ENCODE peak calls at places on chromosomes 7 and 10, in six cellular contexts. One of them, this sample, is unnamed.

GRCh38 chr7:142954680-142955268 is 7.4 kb downstream of the KEL start:
- DNase-seq in body of pancreas: no peak
- DNase-seq in cardiac fibroblast: no peak
- DNase-seq in heart right ventricle: no peak
- DNase-seq in IMR-90: no peak
- DNase-seq in left ventricle myocardium inferior: no peak
- DNase-seq in this sample: no peak

GRCh38 chr7:157601530-157601929 is 264.7 kb downstream of the DNAJB6 start:
- DNase-seq in body of pancreas: no peak
- DNase-seq in cardiac fibroblast: no peak
- DNase-seq in heart right ventricle: no peak
- DNase-seq in IMR-90: no peak
- DNase-seq in left ventricle myocardium inferior: no peak
- DNase-seq in this sample: no peak

GRCh38 chr7:80721880-80722595 is 83.6 kb downstream of the CD36 start:
- DNase-seq in body of pancreas: peak; percentile 24
- DNase-seq in cardiac fibroblast: peak; percentile 86
- DNase-seq in heart right ventricle: no peak
- DNase-seq in IMR-90: peak; percentile 92
- DNase-seq in left ventricle myocardium inferior: no peak
- DNase-seq in this sample: no peak

GRCh38 chr7:93161181-93161762 is 13.1 kb upstream of the SAMD9L start:
- DNase-seq in body of pancreas: no peak
- DNase-seq in cardiac fibroblast: no peak
- DNase-seq in heart right ventricle: no peak
- DNase-seq in IMR-90: no peak
- DNase-seq in left ventricle myocardium inferior: no peak
- DNase-seq in this sample: no peak

GRCh38 chr10:42864575-42864974 is 82.0 kb downstream of the BMS1 start:
- DNase-seq in body of pancreas: peak; percentile 18
- DNase-seq in cardiac fibroblast: peak; percentile 17
- DNase-seq in heart right ventricle: no peak
- DNase-seq in IMR-90: peak; percentile 9
- DNase-seq in left ventricle myocardium inferior: no peak
- DNase-seq in this sample: no peak

GRCh38 chr7:108452707-108453106 is 3.5 kb downstream of the NRCAM start:
- DNase-seq in body of pancreas: no peak
- DNase-seq in cardiac fibroblast: peak; percentile 64
- DNase-seq in heart right ventricle: no peak
- DNase-seq in IMR-90: peak; percentile 40
- DNase-seq in left ventricle myocardium inferior: no peak
- DNase-seq in this sample: no peak

GRCh38 chr10:15099886-15100285 is 2.7 kb downstream of the RPP38 start:
- DNase-seq in body of pancreas: no peak
- DNase-seq in cardiac fibroblast: no peak
- DNase-seq in heart right ventricle: no peak
- DNase-seq in IMR-90: no peak
- DNase-seq in left ventricle myocardium inferior: no peak
- DNase-seq in this sample: no peak

GRCh38 chr10:6068006-6068405 is 5.8 kb upstream of the IL2RA start:
- DNase-seq in body of pancreas: no peak
- DNase-seq in cardiac fibroblast: no peak
- DNase-seq in heart right ventricle: no peak
- DNase-seq in IMR-90: no peak
- DNase-seq in left ventricle myocardium inferior: no peak
- DNase-seq in this sample: no peak

GRCh38 chr10:11879387-11880168 is 56.4 kb downstream of the PROSER2 start:
- DNase-seq in body of pancreas: no peak
- DNase-seq in cardiac fibroblast: no peak
- DNase-seq in heart right ventricle: no peak
- DNase-seq in IMR-90: no peak
- DNase-seq in left ventricle myocardium inferior: no peak
- DNase-seq in this sample: no peak

GRCh38 chr10:59098387-59098786 is 78.1 kb upstream of the PHYHIPL start:
- DNase-seq in body of pancreas: peak; percentile 29
- DNase-seq in cardiac fibroblast: peak; percentile 64
- DNase-seq in heart right ventricle: no peak
- DNase-seq in IMR-90: peak; percentile 65
- DNase-seq in left ventricle myocardium inferior: no peak
- DNase-seq in this sample: peak; percentile 57

GRCh38 chr7:8190121-8190895 is 71.7 kb downstream of the ICA1 start:
- DNase-seq in body of pancreas: peak; percentile 64
- DNase-seq in cardiac fibroblast: peak; percentile 68
- DNase-seq in heart right ventricle: no peak
- DNase-seq in IMR-90: peak; percentile 54
- DNase-seq in left ventricle myocardium inferior: no peak
- DNase-seq in this sample: peak; percentile 53

GRCh38 chr7:130867039-130867438 is 133.0 kb upstream of the KLF14 start:
- DNase-seq in body of pancreas: no peak
- DNase-seq in cardiac fibroblast: no peak
- DNase-seq in heart right ventricle: no peak
- DNase-seq in IMR-90: no peak
- DNase-seq in left ventricle myocardium inferior: no peak
- DNase-seq in this sample: no peak

GRCh38 chr10:21976739-21977138 is 26.8 kb downstream of the DNAJC1 start:
- DNase-seq in body of pancreas: no peak
- DNase-seq in cardiac fibroblast: no peak
- DNase-seq in heart right ventricle: no peak
- DNase-seq in IMR-90: peak; percentile 13
- DNase-seq in left ventricle myocardium inferior: no peak
- DNase-seq in this sample: no peak

GRCh38 chr10:13794982-13795381 is 208.2 kb downstream of the PRPF18 start:
- DNase-seq in body of pancreas: no peak
- DNase-seq in cardiac fibroblast: no peak
- DNase-seq in heart right ventricle: no peak
- DNase-seq in IMR-90: no peak
- DNase-seq in left ventricle myocardium inferior: no peak
- DNase-seq in this sample: no peak

GRCh38 chr7:102912742-102913141 is at the start of gene LRRC17:
- DNase-seq in body of pancreas: no peak
- DNase-seq in cardiac fibroblast: peak; percentile 95
- DNase-seq in heart right ventricle: no peak
- DNase-seq in IMR-90: peak; percentile 97
- DNase-seq in left ventricle myocardium inferior: no peak
- DNase-seq in this sample: peak; percentile 86

GRCh38 chr7:627661-628027 is 98.9 kb upstream of the DNAAF5 start:
- DNase-seq in body of pancreas: no peak
- DNase-seq in cardiac fibroblast: no peak
- DNase-seq in heart right ventricle: no peak
- DNase-seq in IMR-90: no peak
- DNase-seq in left ventricle myocardium inferior: no peak
- DNase-seq in this sample: no peak

GRCh38 chr7:130363156-130363847 is 17.0 kb upstream of the CPA1 start:
- DNase-seq in body of pancreas: peak; percentile 44
- DNase-seq in cardiac fibroblast: peak; percentile 89
- DNase-seq in heart right ventricle: no peak
- DNase-seq in IMR-90: peak; percentile 99
- DNase-seq in left ventricle myocardium inferior: no peak
- DNase-seq in this sample: peak; percentile 91

GRCh38 chr10:75379817-75380216 is 21.7 kb downstream of the ZNF503 start:
- DNase-seq in body of pancreas: no peak
- DNase-seq in cardiac fibroblast: no peak
- DNase-seq in heart right ventricle: no peak
- DNase-seq in IMR-90: no peak
- DNase-seq in left ventricle myocardium inferior: no peak
- DNase-seq in this sample: no peak
- H3K4me3 ChIP-seq in body of pancreas: no peak overlapping the region
- H3K4me3 ChIP-seq in cardiac fibroblast: no peak overlapping the region
- H3K4me3 ChIP-seq in heart right ventricle: no peak overlapping the region
- H3K4me3 ChIP-seq in IMR-90: no peak overlapping the region
- H3K4me3 ChIP-seq in left ventricle myocardium inferior: no peak overlapping the region
- H3K4me3 ChIP-seq in this sample: no peak overlapping the region

GRCh38 chr7:65968256-65969185 is 13.5 kb downstream of the GUSB start:
- DNase-seq in body of pancreas: no peak
- DNase-seq in cardiac fibroblast: no peak
- DNase-seq in heart right ventricle: no peak
- DNase-seq in IMR-90: no peak
- DNase-seq in left ventricle myocardium inferior: no peak
- DNase-seq in this sample: no peak
- TF ChIP-seq CTCF in body of pancreas: no peak
- TF ChIP-seq CTCF in cardiac fibroblast: no peak
- TF ChIP-seq CTCF in heart right ventricle: no peak
- TF ChIP-seq CTCF in IMR-90: no peak
- TF ChIP-seq CTCF in left ventricle myocardium inferior: no peak
- TF ChIP-seq CTCF in this sample: no peak

DNA sequence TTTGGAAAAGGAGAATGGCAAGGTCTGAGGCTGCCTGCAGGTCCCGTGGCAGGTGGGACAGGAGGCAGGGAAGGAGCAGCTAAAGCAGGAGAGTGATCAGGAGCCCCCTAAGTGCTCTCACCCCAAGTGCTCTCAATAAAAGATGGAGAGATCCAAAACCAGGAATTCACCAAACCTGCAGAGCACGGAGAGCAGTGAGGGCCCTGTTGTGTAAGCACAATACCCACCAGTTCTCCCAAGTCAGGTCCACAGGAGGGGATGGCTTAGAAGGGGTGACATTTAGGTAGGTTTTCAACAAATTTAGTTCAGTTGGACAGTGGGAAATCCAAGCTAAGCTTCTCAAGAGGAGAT is 40.8 kb downstream of the GNA12 start:
- DNase-seq in body of pancreas: no peak
- DNase-seq in cardiac fibroblast: no peak
- DNase-seq in heart right ventricle: no peak
- DNase-seq in IMR-90: no peak
- DNase-seq in left ventricle myocardium inferior: no peak
- DNase-seq in this sample: no peak
- H3K4me3 ChIP-seq in body of pancreas: no peak overlapping the region
- H3K4me3 ChIP-seq in cardiac fibroblast: peak overlapping the region; percentile 41
- H3K4me3 ChIP-seq in heart right ventricle: peak overlapping the region; percentile 23
- H3K4me3 ChIP-seq in IMR-90: peak overlapping the region; percentile 3
- H3K4me3 ChIP-seq in left ventricle myocardium inferior: peak overlapping the region; percentile 43
- H3K4me3 ChIP-seq in this sample: no peak overlapping the region

GRCh38 chr7:10128748-10129147 is 844.9 kb upstream of the PHF14 start:
- DNase-seq in body of pancreas: no peak
- DNase-seq in cardiac fibroblast: no peak
- DNase-seq in heart right ventricle: no peak
- DNase-seq in IMR-90: no peak
- DNase-seq in left ventricle myocardium inferior: no peak
- DNase-seq in this sample: no peak
- TF ChIP-seq CTCF in body of pancreas: peak; percentile 32
- TF ChIP-seq CTCF in cardiac fibroblast: no peak
- TF ChIP-seq CTCF in heart right ventricle: peak; percentile 19
- TF ChIP-seq CTCF in IMR-90: no peak
- TF ChIP-seq CTCF in left ventricle myocardium inferior: peak; percentile 22
- TF ChIP-seq CTCF in this sample: peak; percentile 25

GRCh38 chr7:2717293-2717904 is 29.4 kb downstream of the AMZ1 start:
- DNase-seq in body of pancreas: peak; percentile 40
- DNase-seq in cardiac fibroblast: peak; percentile 76
- DNase-seq in heart right ventricle: no peak
- DNase-seq in IMR-90: peak; percentile 62
- DNase-seq in left ventricle myocardium inferior: peak; percentile 48
- DNase-seq in this sample: no peak
- H3K4me3 ChIP-seq in body of pancreas: no peak overlapping the region
- H3K4me3 ChIP-seq in cardiac fibroblast: no peak overlapping the region
- H3K4me3 ChIP-seq in heart right ventricle: no peak overlapping the region
- H3K4me3 ChIP-seq in IMR-90: no peak overlapping the region
- H3K4me3 ChIP-seq in left ventricle myocardium inferior: peak overlapping the region; percentile 26
- H3K4me3 ChIP-seq in this sample: no peak overlapping the region

GRCh38 chr10:1301138-1301537 is 245.0 kb downstream of the WDR37 start:
- DNase-seq in body of pancreas: no peak
- DNase-seq in cardiac fibroblast: no peak
- DNase-seq in heart right ventricle: no peak
- DNase-seq in IMR-90: no peak
- DNase-seq in left ventricle myocardium inferior: no peak
- DNase-seq in this sample: no peak
- TF ChIP-seq CTCF in body of pancreas: peak; percentile 12
- TF ChIP-seq CTCF in cardiac fibroblast: no peak
- TF ChIP-seq CTCF in heart right ventricle: no peak
- TF ChIP-seq CTCF in IMR-90: no peak
- TF ChIP-seq CTCF in left ventricle myocardium inferior: no peak
- TF ChIP-seq CTCF in this sample: no peak

DNA sequence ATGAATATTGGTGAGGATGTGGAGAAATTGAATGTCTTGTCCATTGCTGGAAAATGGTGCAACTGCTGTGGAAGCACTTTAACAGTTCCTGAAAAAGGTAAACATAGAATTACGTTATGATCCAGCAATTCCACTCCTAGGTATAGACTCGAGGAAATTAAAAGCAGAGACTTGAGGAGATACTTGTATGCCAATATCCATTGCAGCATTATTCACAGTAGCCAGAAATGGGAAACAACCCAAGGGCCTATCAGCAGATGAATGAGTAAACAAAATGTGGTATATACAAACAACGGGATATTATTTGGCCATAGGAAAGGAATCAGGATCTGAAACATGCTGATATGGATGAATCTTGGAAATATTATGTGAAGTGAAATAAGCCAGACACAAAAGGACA is 32.5 kb upstream of the MTURN start:
- DNase-seq in body of pancreas: no peak
- DNase-seq in cardiac fibroblast: no peak
- DNase-seq in heart right ventricle: no peak
- DNase-seq in IMR-90: no peak
- DNase-seq in left ventricle myocardium inferior: no peak
- DNase-seq in this sample: no peak
- H3K4me3 ChIP-seq in body of pancreas: no peak overlapping the region
- H3K4me3 ChIP-seq in cardiac fibroblast: no peak overlapping the region
- H3K4me3 ChIP-seq in heart right ventricle: no peak overlapping the region
- H3K4me3 ChIP-seq in IMR-90: no peak overlapping the region
- H3K4me3 ChIP-seq in left ventricle myocardium inferior: no peak overlapping the region
- H3K4me3 ChIP-seq in this sample: no peak overlapping the region

DNA sequence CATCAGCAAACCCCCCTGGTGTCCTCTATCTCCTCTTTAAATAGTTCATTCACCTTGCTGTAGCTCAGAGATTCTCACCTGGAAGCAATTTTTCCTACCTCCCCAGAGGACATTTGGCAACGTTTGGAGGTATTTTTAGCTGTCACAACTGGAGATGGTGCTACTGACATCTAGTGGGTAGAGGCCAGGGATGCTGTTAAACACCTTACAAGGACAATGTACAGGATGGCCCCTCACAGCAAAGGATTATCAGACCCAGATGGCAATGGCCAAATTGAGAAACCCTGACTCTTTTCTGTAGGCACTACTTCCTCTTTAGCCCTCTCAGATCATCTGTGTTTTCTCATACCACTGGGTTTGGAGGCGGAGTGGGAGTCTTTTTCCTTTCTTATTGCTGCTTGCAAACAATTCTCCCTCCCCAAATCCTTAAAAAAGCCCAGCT is 13.2 kb upstream of the TRA2A start:
- DNase-seq in body of pancreas: peak; percentile 8
- DNase-seq in cardiac fibroblast: peak; percentile 43
- DNase-seq in heart right ventricle: no peak
- DNase-seq in IMR-90: peak; percentile 44
- DNase-seq in left ventricle myocardium inferior: no peak
- DNase-seq in this sample: no peak
- TF ChIP-seq CTCF in body of pancreas: peak; percentile 21
- TF ChIP-seq CTCF in cardiac fibroblast: peak; percentile 58
- TF ChIP-seq CTCF in heart right ventricle: no peak
- TF ChIP-seq CTCF in IMR-90: peak; percentile 57
- TF ChIP-seq CTCF in left ventricle myocardium inferior: peak; percentile 48
- TF ChIP-seq CTCF in this sample: peak; percentile 51

This sample was measured in astrocyte of the cerebellum.